ENCODE peak calls at places on chromosomes 7 and 10, in seven cellular contexts. N is astrocyte, K is HCT116, J is tibial artery, G is sigmoid colon, Z is neural progenitor cell, M is heart right ventricle. S is an unnamed sample. For H3K4me1, the result is how much of the 10 kb centered on the place peaks cover.

GRCh38 chr10:89369142-89370105 is 8.4 kb upstream of the IFIT1B start:
- DNase-seq in N (peak), K (no peak), J (no peak), G (no peak), Z (peak), M (no peak), S (no peak)

GRCh38 chr7:8481752-8482446 is 48.5 kb downstream of the NXPH1 start:
- DNase-seq in N (no peak), K (no peak), J (no peak), G (no peak), Z (no peak), M (no peak), S (no peak)

GRCh38 chr7:30988346-30989005 is 24.7 kb downstream of the GHRHR start:
- DNase-seq in N (no peak), K (no peak), J (peak), G (peak), Z (peak), M (peak), S (no peak)

GRCh38 chr10:93440591-93441012 is 41.5 kb downstream of the MYOF start:
- DNase-seq in N (no peak), K (no peak), J (no peak), G (peak), Z (no peak), M (no peak), S (no peak)

GRCh38 chr7:66741706-66742053 is 1.1 kb downstream of the RABGEF1 start:
- DNase-seq in N (peak), K (no peak), J (no peak), G (peak), Z (peak), M (no peak), S (peak)

GRCh38 chr10:84412482-84412881 is 84.1 kb downstream of the CCSER2 start:
- DNase-seq in N (no peak), K (no peak), J (no peak), G (no peak), Z (no peak), M (no peak), S (no peak)

GRCh38 chr10:102665904-102666509 is 21.7 kb downstream of the TRIM8 start:
- DNase-seq in N (no peak), K (no peak), J (no peak), G (no peak), Z (no peak), M (no peak), S (no peak)

GRCh38 chr10:90031776-90032175 is 330.4 kb downstream of the KIF20B start:
- DNase-seq in N (no peak), K (no peak), J (no peak), G (no peak), Z (no peak), M (no peak), S (no peak)

GRCh38 chr10:43259981-43260761 is 6.7 kb downstream of the RASGEF1A start:
- DNase-seq in N (no peak), K (no peak), J (no peak), G (peak), Z (no peak), M (peak), S (no peak)

GRCh38 chr7:105013818-105014724 is at the start of gene KMT2E:
- DNase-seq in N (peak), K (peak), J (peak), G (peak), Z (peak), M (peak), S (no peak)

GRCh38 chr7:100693312-100694195 is 496 bp downstream of the GIGYF1 start:
- DNase-seq in N (no peak), K (no peak), J (no peak), G (peak), Z (peak), M (no peak), S (no peak)

GRCh38 chr7:33903770-33904679 is 1.3 kb upstream of the BMPER start:
- DNase-seq in N (no peak), K (no peak), J (peak), G (peak), Z (peak), M (peak), S (no peak)

GRCh38 chr7:33907625-33908024 is 2.3 kb downstream of the BMPER start:
- DNase-seq in N (no peak), K (no peak), J (no peak), G (no peak), Z (no peak), M (no peak), S (no peak)

GRCh38 chr7:33905389-33906032 is at the start of gene BMPER:
- DNase-seq in N (no peak), K (no peak), J (peak), G (peak), Z (peak), M (peak), S (no peak)

GRCh38 chr7:33906697-33907096 is 1.4 kb downstream of the BMPER start:
- DNase-seq in N (no peak), K (no peak), J (no peak), G (no peak), Z (no peak), M (no peak), S (no peak)

GRCh38 chr7:33904680-33905388 is 505 bp upstream of the BMPER start:
- DNase-seq in N (no peak), K (no peak), J (peak), G (peak), Z (peak), M (peak), S (peak)
- TF ChIP-seq CTCF in N (no peak), K (no peak), J (no peak), G (no peak), Z (peak), M (no peak), S (peak)

DNA sequence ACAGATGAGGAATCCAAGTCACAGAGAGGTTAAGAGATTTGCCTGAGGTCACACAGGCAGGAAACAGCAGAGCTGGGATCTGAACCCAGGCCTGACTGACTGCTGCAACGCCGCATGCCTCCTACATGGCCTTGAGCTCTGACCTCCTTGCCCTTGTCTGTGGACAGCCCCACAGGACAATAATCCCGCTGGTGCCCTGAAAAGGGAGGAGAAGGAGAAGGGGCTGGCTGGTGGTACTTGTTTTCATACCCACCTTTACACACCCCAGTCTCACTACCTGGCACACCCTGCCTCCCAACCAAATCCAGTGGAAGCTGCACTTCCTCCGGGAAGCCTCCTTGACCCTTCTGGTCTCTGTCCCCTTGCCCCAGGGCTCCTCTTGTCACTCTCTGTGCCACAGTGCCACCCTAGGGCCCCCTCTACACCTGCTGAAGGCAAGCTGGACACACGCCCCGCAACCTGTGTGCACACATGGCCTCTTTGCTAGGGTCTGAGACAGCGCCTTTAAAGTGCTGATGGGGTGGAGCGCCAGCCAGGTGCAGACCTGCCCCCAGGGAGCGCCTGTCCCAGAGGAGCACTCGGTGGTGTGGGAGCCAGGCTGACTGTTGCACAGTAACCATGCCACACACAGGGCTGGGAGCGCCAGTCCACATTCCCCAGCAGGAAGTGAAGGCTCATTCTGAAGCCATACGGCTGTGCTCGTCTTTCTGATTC is 38.6 kb downstream of the ZCCHC24 start:
- DNase-seq in N (no peak), K (no peak), J (peak), G (peak), Z (no peak), M (peak), S (no peak)
- H3K4me1 ChIP-seq in N (under half), K (under half), J (half or more), G (under half), Z (under half), M (under half), S (under half)

GRCh38 chr7:40234046-40234445 is 99.2 kb downstream of the SUGCT start:
- DNase-seq in N (no peak), K (no peak), J (no peak), G (no peak), Z (no peak), M (no peak), S (no peak)
- TF ChIP-seq CTCF in N (no peak), K (no peak), J (no peak), G (no peak), Z (no peak), M (no peak), S (no peak)

GRCh38 chr10:51077507-51077906 is 3.2 kb downstream of the PRKG1 start:
- DNase-seq in N (no peak), K (no peak), J (no peak), G (no peak), Z (no peak), M (no peak), S (no peak)
- H3K4me1 ChIP-seq in N (under half), K (under half), J (under half), G (under half), Z (half or more), M (under half), S (under half)

GRCh38 chr7:107660381-107661080 is at the start of gene SLC26A4:
- DNase-seq in N (no peak), K (no peak), J (no peak), G (no peak), Z (peak), M (peak), S (no peak)

GRCh38 chr7:107661865-107662379 is 1.3 kb downstream of the SLC26A4 start:
- DNase-seq in N (no peak), K (no peak), J (no peak), G (no peak), Z (peak), M (no peak), S (no peak)

GRCh38 chr7:107663196-107663595 is 2.6 kb downstream of the SLC26A4 start:
- DNase-seq in N (no peak), K (no peak), J (no peak), G (no peak), Z (no peak), M (no peak), S (no peak)

GRCh38 chr7:107659666-107660065 is 962 bp upstream of the SLC26A4 start:
- DNase-seq in N (peak), K (peak), J (no peak), G (no peak), Z (no peak), M (no peak), S (peak)

DNA sequence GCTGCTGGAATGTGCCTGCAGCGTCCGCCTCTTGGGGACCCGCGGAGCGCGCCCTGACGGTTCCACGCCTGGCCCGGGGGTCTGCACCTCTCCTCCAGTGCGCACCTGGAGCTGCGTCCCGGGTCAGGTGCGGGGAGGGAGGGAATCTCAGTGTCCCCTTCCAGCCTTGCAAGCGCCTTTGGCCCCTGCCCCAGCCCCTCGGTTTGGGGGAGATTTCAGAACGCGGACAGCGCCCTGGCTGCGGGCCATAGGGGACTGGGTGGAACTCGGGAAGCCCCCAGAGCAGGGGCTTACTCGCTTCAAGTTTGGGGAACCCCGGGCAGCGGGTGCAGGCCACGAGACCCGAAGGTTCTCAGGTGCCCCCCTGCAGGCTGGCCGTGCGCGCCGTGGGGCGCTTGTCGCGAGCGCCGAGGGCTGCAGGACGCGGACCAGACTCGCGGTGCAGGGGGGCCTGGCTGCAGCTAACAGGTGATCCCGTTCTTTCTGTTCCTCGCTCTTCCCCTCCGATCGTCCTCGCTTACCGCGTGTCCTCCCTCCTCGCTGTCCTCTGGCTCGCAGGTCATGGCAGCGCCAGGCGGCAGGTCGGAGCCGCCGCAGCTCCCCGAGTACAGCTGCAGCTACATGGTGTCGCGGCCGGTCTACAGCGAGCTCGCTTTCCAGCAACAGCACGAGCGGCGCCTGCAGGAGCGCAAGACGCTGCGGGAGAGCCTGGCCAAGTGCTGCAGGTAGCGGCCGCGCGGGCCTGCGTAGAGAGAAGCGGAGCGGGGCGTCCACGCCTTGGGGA is 645 bp downstream of the SLC26A4 start:
- DNase-seq in N (peak), K (no peak), J (peak), G (peak), Z (peak), M (peak), S (peak)
- TF ChIP-seq CTCF in N (no peak), K (no peak), J (no peak), G (no peak), Z (peak), M (no peak), S (peak)

GRCh38 chr10:88312855-88313254 is 270.3 kb downstream of the RNLS start:
- DNase-seq in N (no peak), K (no peak), J (no peak), G (no peak), Z (no peak), M (no peak), S (no peak)
- H3K4me1 ChIP-seq in N (under half), K (under half), J (under half), G (under half), Z (under half), M (under half), S (under half)

GRCh38 chr10:98238391-98238790 is 29.6 kb downstream of the LOXL4 start:
- DNase-seq in N (no peak), K (no peak), J (no peak), G (no peak), Z (no peak), M (no peak), S (no peak)
- TF ChIP-seq CTCF in N (no peak), K (no peak), J (no peak), G (no peak), Z (no peak), M (no peak), S (no peak)

GRCh38 chr10:74705361-74705980 is 120.9 kb upstream of the KAT6B start:
- DNase-seq in N (no peak), K (no peak), J (no peak), G (no peak), Z (no peak), M (no peak), S (no peak)
- H3K4me1 ChIP-seq in N (under half), K (under half), J (under half), G (under half), Z (under half), M (under half), S (under half)

DNA sequence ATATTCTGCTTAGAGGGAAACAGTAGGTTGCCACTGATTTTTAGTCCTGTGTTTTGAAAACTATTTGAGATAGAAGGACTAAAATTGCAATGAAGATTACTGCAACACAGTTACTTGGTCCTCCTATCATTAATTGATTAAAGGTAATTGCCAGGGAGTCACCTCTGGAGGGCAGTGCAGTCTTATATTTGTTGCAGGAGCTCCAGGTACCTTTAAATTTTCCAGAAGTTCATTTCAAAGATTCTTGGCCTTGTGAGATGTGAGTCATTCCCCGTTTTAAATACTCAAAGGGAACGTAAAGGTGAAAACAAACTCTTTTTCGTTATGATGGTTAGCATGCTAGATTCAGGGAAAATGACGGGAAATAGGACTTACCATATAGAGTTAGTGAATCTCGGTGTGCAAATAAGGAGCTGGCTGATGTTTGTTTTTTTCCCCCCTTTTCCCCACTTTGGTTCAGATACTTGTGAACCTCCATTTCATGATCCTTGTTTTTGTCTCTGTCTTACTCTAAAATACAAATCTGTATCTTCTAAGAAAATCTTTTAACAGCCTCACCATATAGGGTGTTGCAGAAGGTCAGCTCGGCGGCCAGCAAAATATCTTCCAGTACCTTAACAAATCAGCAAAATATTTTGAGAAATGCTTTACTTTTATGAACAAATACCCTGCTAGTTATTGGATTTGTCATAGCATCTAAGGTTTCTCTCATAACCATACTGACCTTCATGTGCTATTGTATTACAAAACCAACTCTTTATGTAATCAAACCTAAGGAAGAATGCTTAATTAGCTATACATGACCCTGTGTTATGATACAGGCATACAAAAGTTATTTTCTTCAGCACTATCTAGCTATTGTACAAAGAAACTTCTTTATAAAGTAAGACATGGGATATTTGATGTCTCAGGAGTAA is 143.0 kb upstream of the HDAC9 start:
- DNase-seq in N (peak), K (peak), J (no peak), G (no peak), Z (peak), M (no peak), S (peak)
- TF ChIP-seq CTCF in N (peak), K (peak), J (peak), G (no peak), Z (peak), M (peak), S (peak)

GRCh38 chr10:127433951-127434350 is 115.2 kb upstream of the NPS start:
- DNase-seq in N (no peak), K (no peak), J (no peak), G (no peak), Z (no peak), M (no peak), S (no peak)
- H3K4me1 ChIP-seq in N (under half), K (under half), J (under half), G (under half), Z (under half), M (under half), S (under half)

S was measured in foreskin keratinocyte.